ENCODE peak calls at places on chromosome 15, in seven cellular contexts. T is heart right ventricle; P is ascending aorta; U is IMR-90; F is GM12864; Y is CD8-positive, alpha-beta T cell; J is suprapubic skin. Q is an unnamed sample.

GRCh38 chr15:67769468-67770097 is 55.7 kb upstream of the SKOR1 start:
- DNase-seq in U (no peak), J (no peak), P (no peak), F (no peak), T (no peak), Y (no peak), Q (no peak)

GRCh38 chr15:63232943-63233342 is 43.5 kb downstream of the RAB8B start:
- DNase-seq in P (no peak), T (no peak), U (peak; percentile 19), Y (no peak), J (no peak), F (no peak), Q (no peak)

GRCh38 chr15:88113909-88114308 is 142.6 kb downstream of the NTRK3 start:
- DNase-seq in P (no peak), T (no peak), J (no peak), F (no peak), Y (no peak), U (no peak), Q (no peak)

GRCh38 chr15:88324241-88325065 is 67.9 kb upstream of the NTRK3 start:
- DNase-seq in Y (no peak), F (no peak), J (no peak), T (no peak), U (peak; percentile 6), P (no peak), Q (no peak)

GRCh38 chr15:39181901-39182300 is 399.0 kb upstream of the THBS1 start:
- DNase-seq in T (no peak), Y (no peak), P (no peak), U (peak; percentile 55), J (no peak), F (no peak), Q (no peak)

GRCh38 chr15:69357773-69358765 is 56.1 kb upstream of the KIF23 start:
- DNase-seq in F (no peak), U (peak; percentile 47), T (no peak), Y (no peak), J (no peak), P (no peak), Q (peak; percentile 58)

GRCh38 chr15:100043732-100044131 is 298.0 kb downstream of the ADAMTS17 start:
- DNase-seq in U (no peak), Y (no peak), T (no peak), P (no peak), J (no peak), F (no peak), Q (no peak)

GRCh38 chr15:65393557-65393956 is 15.8 kb upstream of the IGDCC3 start:
- DNase-seq in T (no peak), P (no peak), Y (no peak), F (no peak), J (no peak), U (no peak), Q (no peak)

GRCh38 chr15:101121511-101122090 is 130.2 kb downstream of the CHSY1 start:
- DNase-seq in F (no peak), T (peak; percentile 87), Y (peak; percentile 65), J (peak; percentile 82), U (peak; percentile 74), P (peak; percentile 29), Q (peak; percentile 69)

GRCh38 chr15:56950979-56951378 is 32.5 kb downstream of the TCF12 start:
- DNase-seq in U (no peak), P (no peak), Y (no peak), T (no peak), J (no peak), F (peak; percentile 59), Q (no peak)

GRCh38 chr15:71921191-71921590 is 110.8 kb downstream of the NR2E3 start:
- DNase-seq in P (no peak), T (no peak), Y (no peak), U (peak; percentile 58), F (no peak), J (no peak), Q (no peak)

GRCh38 chr15:80635953-80636352 is 59.2 kb upstream of the ABHD17C start:
- DNase-seq in U (no peak), Y (no peak), P (no peak), J (no peak), T (peak; percentile 29), F (no peak), Q (no peak)

GRCh38 chr15:99704444-99704838 is 28.8 kb downstream of the LYSMD4 start:
- DNase-seq in U (peak; percentile 90), Y (no peak), T (no peak), J (no peak), F (peak; percentile 69), P (no peak), Q (peak; percentile 28)

GRCh38 chr15:57167821-57168395 is 208.4 kb upstream of the CGNL1 start:
- DNase-seq in P (no peak), Y (no peak), F (no peak), T (no peak), J (no peak), U (no peak), Q (no peak)

GRCh38 chr15:90439946-90440345 is 51.9 kb downstream of the IQGAP1 start:
- DNase-seq in P (no peak), J (no peak), U (no peak), F (no peak), Y (no peak), T (no peak), Q (no peak)

GRCh38 chr15:88661041-88661765 is 22.4 kb downstream of the ISG20 start:
- DNase-seq in U (peak; percentile 49), F (no peak), P (no peak), T (no peak), J (no peak), Y (no peak), Q (no peak)

GRCh38 chr15:61383421-61383820 is 154.3 kb upstream of the RORA start:
- DNase-seq in F (no peak), Y (no peak), T (no peak), P (no peak), U (peak; percentile 36), J (no peak), Q (no peak)

GRCh38 chr15:65183847-65184159 is 1.3 kb downstream of the CLPX start:
- DNase-seq in Y (no peak), F (no peak), U (no peak), J (no peak), P (no peak), T (no peak), Q (no peak)

GRCh38 chr15:86855962-86856361 is 776.3 kb downstream of the AGBL1 start:
- DNase-seq in P (no peak), Y (no peak), J (no peak), U (no peak), T (no peak), F (no peak), Q (no peak)

GRCh38 chr15:71634820-71635219 is 175.5 kb upstream of the NR2E3 start:
- DNase-seq in U (no peak), J (no peak), Y (no peak), T (no peak), P (no peak), F (no peak), Q (no peak)

GRCh38 chr15:72339777-72340177 is 19.8 kb upstream of the CELF6 start:
- DNase-seq in T (no peak), U (peak; percentile 91), F (no peak), J (no peak), Y (no peak), P (no peak), Q (no peak)

GRCh38 chr15:75620776-75621536 is 4.6 kb downstream of the SNUPN start:
- DNase-seq in J (peak; percentile 91), F (no peak), T (peak; percentile 60), P (peak; percentile 65), U (peak; percentile 89), Y (no peak), Q (no peak)

GRCh38 chr15:100199711-100200286 is 142.0 kb downstream of the ADAMTS17 start:
- DNase-seq in F (no peak), J (peak; percentile 27), Y (peak; percentile 44), P (no peak), T (no peak), U (no peak), Q (no peak)

GRCh38 chr15:96273317-96274086 is 57.0 kb upstream of the NR2F2 start:
- DNase-seq in Y (no peak), P (no peak), J (no peak), T (no peak), F (no peak), U (peak; percentile 100), Q (no peak)

GRCh38 chr15:71137138-71137518 is 21.9 kb downstream of the THSD4 start:
- DNase-seq in U (no peak), Y (no peak), P (no peak), J (no peak), T (no peak), F (no peak), Q (no peak)

GRCh38 chr15:77541421-77542181 is 91.1 kb downstream of the LINGO1 start:
- DNase-seq in F (no peak), T (peak; percentile 43), U (peak; percentile 22), P (no peak), J (no peak), Y (no peak), Q (no peak)

GRCh38 chr15:44712108-44713005 is 1.0 kb downstream of the B2M start:
- DNase-seq in J (peak; percentile 82), Y (peak; percentile 74), T (peak; percentile 45), U (peak; percentile 87), P (peak; percentile 24), F (no peak), Q (no peak)

GRCh38 chr15:38455096-38455495 is 1.2 kb downstream of the FAM98B start:
- DNase-seq in Y (no peak), F (no peak), U (peak; percentile 48), T (no peak), P (no peak), J (no peak), Q (no peak)

GRCh38 chr15:101348643-101349496 is 53.8 kb upstream of the SNRPA1 start:
- DNase-seq in T (no peak), F (no peak), Y (no peak), J (no peak), U (no peak), P (no peak), Q (no peak)

GRCh38 chr15:49832421-49832980 is 211.7 kb downstream of the DTWD1 start:
- DNase-seq in Y (no peak), P (no peak), F (no peak), J (no peak), U (no peak), T (no peak), Q (peak; percentile 7)
- TF ChIP-seq CTCF in Y (no peak), P (no peak), F (peak; percentile 43), J (no peak), U (peak; percentile 31), T (peak; percentile 36), Q (peak; percentile 29)

GRCh38 chr15:42737529-42738328 is 801 bp upstream of the CDAN1 start:
- DNase-seq in P (no peak), U (peak; percentile 4), J (no peak), T (no peak), F (no peak), Y (no peak), Q (no peak)
- TF ChIP-seq CTCF in P (no peak), U (no peak), J (peak; percentile 5), T (no peak), F (no peak), Y (no peak), Q (no peak)

GRCh38 chr15:94230886-94231727 is at the start of gene MCTP2:
- DNase-seq in P (peak; percentile 34), F (no peak), T (peak; percentile 64), Y (peak; percentile 90), U (peak; percentile 70), J (peak; percentile 88), Q (peak; percentile 78)
- TF ChIP-seq CTCF in P (no peak), F (no peak), T (no peak), Y (no peak), U (peak; percentile 7), J (no peak), Q (no peak)

DNA sequence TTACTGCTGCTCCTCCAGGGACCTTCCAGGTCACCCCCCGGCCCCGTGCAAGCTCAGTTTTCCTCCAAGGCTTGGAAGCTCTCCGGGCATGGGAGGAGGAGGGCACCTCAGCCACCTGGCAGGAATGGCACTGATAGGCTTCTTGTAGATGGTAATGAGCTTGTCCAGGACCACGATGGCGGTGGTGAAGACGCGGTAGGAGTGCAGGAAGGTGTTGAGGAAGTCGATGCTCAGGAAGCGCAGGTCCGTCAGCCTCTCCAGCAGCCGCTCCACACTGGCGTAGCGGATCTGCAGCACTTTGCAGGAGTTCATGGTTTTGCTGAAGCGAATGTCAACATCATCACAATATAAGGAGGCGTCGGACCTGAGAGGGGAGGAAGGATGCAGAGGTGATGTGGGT is 61.2 kb upstream of the CTSH start:
- DNase-seq in Y (no peak), U (no peak), F (no peak), J (no peak), P (no peak), T (no peak), Q (no peak)
- TF ChIP-seq CTCF in Y (no peak), U (no peak), F (no peak), J (no peak), P (no peak), T (no peak), Q (no peak)